ENCODE peak calls at places on chromosomes 11 and 22, in four cellular contexts. D is AG10803, B is testis, F is heart left ventricle. Q is an unnamed sample.
A peak's percentile ranks its signal among the peaks of the same experiment; 100 is the strongest.

GRCh38 chr11:133841279-133842043 is 3.9 kb downstream of the SPATA19 start:
- DNase-seq in D (no peak), F (no peak), B (no peak), Q (no peak)

GRCh38 chr11:94737171-94737611 is 31.0 kb upstream of the AMOTL1 start:
- DNase-seq in F (no peak), D (peak; percentile 64), B (no peak), Q (no peak)

GRCh38 chr11:57434640-57435546 is 8.0 kb upstream of the SLC43A3 start:
- DNase-seq in F (no peak), B (no peak), D (peak; percentile 96), Q (no peak)

GRCh38 chr11:79241842-79242241 is 199.0 kb downstream of the TENM4 start:
- DNase-seq in B (no peak), F (no peak), D (no peak), Q (no peak)

GRCh38 chr11:89361738-89362137 is 129.4 kb downstream of the NOX4 start:
- DNase-seq in D (no peak), B (no peak), F (no peak), Q (no peak)

GRCh38 chr11:34633990-34634725 is 13.3 kb downstream of the EHF start:
- DNase-seq in D (peak; percentile 55), B (no peak), F (no peak), Q (no peak)

GRCh38 chr11:72969894-72970335 is 155.7 kb downstream of the ATG16L2 start:
- DNase-seq in B (no peak), F (no peak), D (peak; percentile 81), Q (no peak)

GRCh38 chr11:37926772-37927171 is 1328.7 kb upstream of the RAG2 start:
- DNase-seq in F (no peak), D (no peak), B (no peak), Q (no peak)

GRCh38 chr11:132784441-132784840 is 747.9 kb downstream of the OPCML start:
- DNase-seq in D (no peak), B (no peak), F (no peak), Q (no peak)

GRCh38 chr11:71206186-71206585 is 46.2 kb downstream of the SHANK2 start:
- DNase-seq in B (peak; percentile 70), F (no peak), D (peak; percentile 8), Q (no peak)

GRCh38 chr11:69958308-69958707 is 119.8 kb upstream of the ANO1 start:
- DNase-seq in D (peak; percentile 8), F (no peak), B (no peak), Q (no peak)

GRCh38 chr11:86592047-86592564 is 80.3 kb downstream of the ME3 start:
- DNase-seq in D (peak; percentile 69), F (no peak), B (no peak), Q (no peak)

GRCh38 chr11:69898123-69898522 is 78.9 kb upstream of the FGF3 start:
- DNase-seq in B (no peak), D (no peak), F (no peak), Q (no peak)

GRCh38 chr11:94742645-94743044 is 25.5 kb upstream of the AMOTL1 start:
- DNase-seq in F (no peak), B (no peak), D (no peak), Q (no peak)

GRCh38 chr11:59097113-59097708 is 9.8 kb upstream of the FAM111B start:
- DNase-seq in F (peak; percentile 42), D (peak; percentile 58), B (peak; percentile 62), Q (no peak)

GRCh38 chr11:10893713-10894112 is 35.9 kb upstream of the ZBED5 start:
- DNase-seq in F (no peak), B (no peak), D (peak; percentile 79), Q (no peak)

GRCh38 chr22:42799462-42800405 is 57.3 kb downstream of the ARFGAP3 start:
- DNase-seq in F (no peak), B (peak; percentile 8), D (no peak), Q (no peak)

GRCh38 chr11:116866774-116867455 is 29.5 kb upstream of the APOA1 start:
- DNase-seq in D (peak; percentile 76), B (no peak), F (no peak), Q (no peak)

GRCh38 chr11:120188371-120188770 is 22.5 kb upstream of the OAF start:
- DNase-seq in F (no peak), D (no peak), B (no peak), Q (no peak)

GRCh38 chr11:123253909-123254308 is 58.9 kb upstream of the CLMP start:
- DNase-seq in D (peak; percentile 59), B (no peak), F (no peak), Q (no peak)

GRCh38 chr11:133928628-133929059 is 28.1 kb downstream of the IGSF9B start:
- DNase-seq in F (no peak), D (peak; percentile 42), B (no peak), Q (no peak)

GRCh38 chr11:35088676-35089075 is 50.3 kb upstream of the CD44 start:
- DNase-seq in B (no peak), F (no peak), D (no peak), Q (no peak)

GRCh38 chr11:68408512-68408911 is 52.0 kb upstream of the PPP6R3 start:
- DNase-seq in F (no peak), D (no peak), B (no peak), Q (no peak)

GRCh38 chr11:14927146-14927545 is 35.1 kb upstream of the CYP2R1 start:
- DNase-seq in D (peak; percentile 85), F (no peak), B (no peak), Q (no peak)

GRCh38 chr11:14861680-14862079 is 30.4 kb downstream of the CYP2R1 start:
- DNase-seq in B (no peak), D (no peak), F (no peak), Q (no peak)

GRCh38 chr22:50506611-50507420 is 686 bp downstream of the LMF2 start:
- DNase-seq in F (peak; percentile 42), B (no peak), D (no peak), Q (no peak)

GRCh38 chr11:128171496-128171895 is 415.9 kb downstream of the ETS1 start:
- DNase-seq in B (no peak), D (no peak), F (no peak), Q (no peak)

GRCh38 chr22:40654522-40655167 is 18.1 kb upstream of the MRTFA start:
- DNase-seq in B (peak; percentile 70), D (peak; percentile 71), F (peak; percentile 75), Q (peak; percentile 66)

GRCh38 chr11:13594045-13594444 is 74.4 kb upstream of the FAR1 start:
- DNase-seq in D (no peak), F (no peak), B (no peak), Q (no peak)

GRCh38 chr11:71485063-71485399 is 32.0 kb downstream of the NADSYN1 start:
- DNase-seq in B (no peak), F (no peak), D (no peak), Q (no peak)

GRCh38 chr11:4539603-4540219 is 5.3 kb upstream of the OR52M1 start:
- DNase-seq in B (peak; percentile 84), D (peak; percentile 24), F (peak; percentile 22), Q (peak; percentile 38)

GRCh38 chr11:23311986-23312940 is 452.0 kb upstream of the CCDC179 start:
- DNase-seq in D (peak; percentile 27), B (no peak), F (no peak), Q (no peak)

GRCh38 chr22:37486224-37486845 is at the start of gene MFNG:
- DNase-seq in B (peak; percentile 83), D (no peak), F (peak; percentile 75), Q (no peak)

GRCh38 chr22:50722716-50723428 is 15.1 kb upstream of the ACR start:
- DNase-seq in B (no peak), F (no peak), D (no peak), Q (no peak)

GRCh38 chr11:86511086-86511551 is 136.4 kb downstream of the CCDC81 start:
- DNase-seq in B (no peak), F (no peak), D (peak; percentile 41), Q (no peak)

GRCh38 chr11:5624489-5625278 is at the start of gene TRIM34:
- DNase-seq in F (peak; percentile 61), B (peak; percentile 89), D (peak; percentile 62), Q (no peak)

GRCh38 chr22:22929381-22930221 is 42.0 kb downstream of the IGLL5 start:
- DNase-seq in B (no peak), F (no peak), D (no peak), Q (no peak)
- H3K4me3 ChIP-seq in B (no peak overlapping the region), F (no peak overlapping the region), D (no peak overlapping the region), Q (no peak overlapping the region)

DNA sequence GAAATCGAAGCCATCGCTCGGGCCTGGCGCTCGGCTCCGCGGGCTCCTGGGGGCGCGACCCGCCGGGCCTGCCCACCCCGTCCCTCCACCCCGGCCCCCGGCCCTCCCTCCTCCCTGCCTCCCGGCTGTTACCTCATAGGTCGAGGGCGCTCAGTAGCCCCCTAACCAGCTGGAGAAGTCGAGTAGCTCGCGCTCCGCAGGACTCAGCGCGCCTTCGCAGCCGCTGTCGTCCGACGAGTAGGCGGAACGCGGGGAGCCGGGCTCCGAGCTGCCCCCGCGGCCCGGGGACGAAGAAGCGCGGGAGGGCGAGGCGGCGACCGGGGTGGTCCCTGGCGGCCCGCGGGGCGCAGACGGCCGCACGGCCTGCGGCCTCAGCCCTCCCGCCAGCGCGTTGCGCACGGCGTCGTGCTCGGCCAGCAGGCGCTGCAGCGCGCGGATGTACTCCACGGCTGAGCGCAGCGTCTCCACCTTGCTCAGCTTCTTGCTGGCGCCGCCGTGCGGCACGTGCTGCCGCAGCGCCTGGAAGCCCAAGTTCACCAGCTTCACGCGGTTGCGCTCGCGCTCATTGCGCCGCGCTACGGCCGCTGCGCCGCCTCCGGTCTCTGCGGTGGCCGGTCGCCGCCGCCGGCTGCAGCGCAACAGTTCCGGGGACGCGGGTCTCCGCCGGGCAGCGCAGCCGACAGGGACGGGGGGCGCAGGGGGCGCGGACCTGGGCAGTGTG is 627 bp downstream of the ASCL2 start:
- DNase-seq in D (peak; percentile 44), B (peak; percentile 68), F (no peak), Q (no peak)
- TF ChIP-seq CTCF in D (no peak), B (no peak), F (no peak), Q (no peak)

DNA sequence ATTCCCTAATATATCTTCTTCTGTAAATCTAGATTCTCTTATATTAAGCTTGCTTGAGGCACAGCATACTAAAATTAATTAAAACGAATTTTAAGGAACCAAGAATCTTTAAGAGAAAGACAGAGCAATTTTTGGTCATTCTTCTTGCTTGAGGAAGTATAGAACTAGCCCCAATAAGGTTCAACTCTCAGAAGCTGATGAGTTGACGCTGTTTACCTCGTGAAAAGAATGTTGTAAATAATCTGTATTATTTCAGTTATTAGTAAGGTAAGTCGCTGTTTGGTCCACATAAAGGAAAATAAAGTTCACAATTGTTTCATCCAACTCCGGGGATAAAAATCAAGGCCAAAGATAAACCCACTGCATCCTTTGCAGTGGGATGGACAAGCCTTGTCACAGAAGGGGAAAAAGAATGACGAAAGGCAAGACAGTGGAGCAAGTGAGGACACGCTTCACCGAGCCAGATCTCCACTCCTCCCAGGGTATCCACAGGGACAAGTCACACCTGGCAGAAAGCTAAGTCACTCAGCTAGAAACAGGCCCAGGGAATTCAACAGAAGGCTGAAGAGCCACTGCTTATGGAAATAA is 796 bp downstream of the POU2AF1 start:
- DNase-seq in F (no peak), B (no peak), D (no peak), Q (no peak)
- H3K4me3 ChIP-seq in F (no peak overlapping the region), B (no peak overlapping the region), D (no peak overlapping the region), Q (no peak overlapping the region)

DNA sequence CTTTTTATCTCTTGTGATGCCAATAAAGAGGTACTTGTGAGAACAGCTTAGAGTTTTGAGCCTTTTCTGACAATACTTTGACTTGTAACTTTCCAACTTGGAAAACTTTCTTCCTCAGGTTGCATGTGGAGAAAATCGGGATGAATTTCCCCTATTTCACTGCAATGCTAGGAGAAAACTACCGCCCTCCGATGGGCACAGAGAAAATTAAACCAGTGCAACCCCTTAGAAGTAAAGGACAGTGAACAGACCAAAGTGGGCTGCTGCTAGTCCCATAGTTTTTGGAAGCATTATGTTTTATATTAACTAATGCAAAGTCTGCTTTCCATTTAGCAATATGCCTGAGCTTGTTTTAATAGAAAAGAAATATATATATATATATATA is 195.5 kb upstream of the RAG2 start:
- DNase-seq in D (no peak), F (no peak), B (no peak), Q (no peak)
- TF ChIP-seq CTCF in D (peak; percentile 15), F (peak; percentile 21), B (no peak), Q (no peak)

Q was measured in dorsolateral prefrontal cortex.